ENCODE peak calls at places on chromosomes 3 and 15, in eight cellular contexts. Z, V, W, K, H, L, I and J are unnamed samples.

GRCh38 chr3:136546718-136547117 is 205.5 kb downstream of the STAG1 start:
- DNase-seq in Z (peak), L (no peak), W (no peak), K (peak), V (no peak), H (no peak), I (no peak), J (no peak)

GRCh38 chr15:40279437-40280141 is 3.3 kb downstream of the ANKRD63 start:
- DNase-seq in Z (peak), H (peak), L (peak), I (no peak), K (peak), W (peak), V (peak), J (peak)

GRCh38 chr3:177597325-177598109 is 400.2 kb upstream of the TBL1XR1 start:
- DNase-seq in H (peak), V (peak), L (no peak), Z (no peak), W (peak), I (peak), K (peak), J (peak)

GRCh38 chr3:18812316-18812715 is 336.0 kb upstream of the KCNH8 start:
- DNase-seq in Z (peak), K (peak), L (peak), V (no peak), W (no peak), I (no peak), H (peak), J (no peak)

GRCh38 chr15:34621675-34622074 is 38.2 kb upstream of the GOLGA8B start:
- DNase-seq in V (no peak), K (peak), H (no peak), W (no peak), I (no peak), Z (peak), L (no peak), J (no peak)

GRCh38 chr3:158953131-158953530 is 151.3 kb downstream of the MFSD1 start:
- DNase-seq in V (no peak), Z (no peak), I (no peak), K (no peak), W (no peak), H (no peak), L (no peak), J (no peak)

GRCh38 chr3:143203848-143204247 is 84.3 kb downstream of the CHST2 start:
- DNase-seq in H (no peak), K (peak), Z (peak), L (no peak), V (no peak), I (no peak), W (no peak), J (no peak)

GRCh38 chr3:40597441-40597840 is 72.7 kb downstream of the ZNF621 start:
- DNase-seq in L (no peak), Z (peak), H (no peak), K (peak), V (no peak), W (no peak), I (no peak), J (no peak)

GRCh38 chr15:33865416-33865815 is 102.9 kb upstream of the CHRM5 start:
- DNase-seq in H (no peak), K (peak), W (no peak), L (no peak), V (no peak), I (no peak), Z (no peak), J (no peak)

GRCh38 chr15:68431792-68432401 is at the start of gene ITGA11:
- DNase-seq in W (peak), I (no peak), V (peak), K (peak), L (peak), H (peak), Z (peak), J (peak)

GRCh38 chr3:186849392-186849975 is 7.0 kb downstream of the ADIPOQ start:
- DNase-seq in V (no peak), I (no peak), L (no peak), H (no peak), K (peak), Z (peak), W (no peak), J (no peak)

GRCh38 chr3:17798000-17798399 is 55.6 kb upstream of the TBC1D5 start:
- DNase-seq in H (no peak), V (no peak), L (no peak), I (no peak), K (no peak), Z (no peak), W (no peak), J (no peak)
- TF ChIP-seq CTCF in H (no peak), V (no peak), L (no peak), I (no peak), K (no peak), Z (peak), W (no peak), J (no peak)

GRCh38 chr3:133041524-133041829 is 3.3 kb downstream of the TMEM108 start:
- DNase-seq in H (no peak), L (no peak), K (no peak), I (no peak), V (no peak), Z (no peak), W (no peak), J (no peak)
- TF ChIP-seq CTCF in H (no peak), L (no peak), K (no peak), I (no peak), V (no peak), Z (no peak), W (no peak), J (no peak)

DNA sequence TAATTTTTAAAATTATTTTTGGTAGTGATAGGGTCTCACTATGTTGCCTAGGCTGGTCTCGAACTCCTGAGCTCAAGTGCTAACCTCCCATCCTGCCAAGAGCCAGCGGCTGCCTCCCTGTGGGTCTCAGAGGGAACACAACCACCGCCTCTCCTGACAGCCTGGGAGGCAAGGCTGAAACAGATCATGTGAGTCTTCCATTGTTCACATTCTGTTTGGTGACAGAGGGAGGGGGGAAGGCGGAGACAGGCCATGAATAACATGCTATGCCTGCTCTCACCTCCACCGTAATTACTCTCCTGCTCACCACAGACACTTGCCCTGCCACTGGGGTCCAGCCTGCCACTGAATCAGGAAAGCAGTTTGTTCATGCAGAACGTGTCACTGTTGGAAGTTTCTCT is 78.3 kb upstream of the RASGRF1 start:
- DNase-seq in I (no peak), H (no peak), W (no peak), K (peak), L (peak), V (no peak), Z (peak), J (no peak)
- TF ChIP-seq CTCF in I (no peak), H (no peak), W (no peak), K (no peak), L (no peak), V (no peak), Z (peak), J (no peak)

GRCh38 chr3:12662593-12663310 is 1.2 kb downstream of the RAF1 start:
- DNase-seq in V (peak), H (peak), L (peak), W (peak), Z (peak), I (no peak), K (peak), J (no peak)

GRCh38 chr3:12663311-12663935 is 494 bp downstream of the RAF1 start:
- DNase-seq in L (peak), W (peak), I (no peak), Z (peak), K (peak), V (peak), H (peak), J (peak)

GRCh38 chr3:12661926-12662592 is 1.9 kb downstream of the RAF1 start:
- DNase-seq in I (no peak), V (no peak), W (peak), H (no peak), K (no peak), L (no peak), Z (no peak), J (no peak)

GRCh38 chr3:12660196-12660595 is 3.7 kb downstream of the RAF1 start:
- DNase-seq in L (no peak), H (no peak), V (no peak), W (no peak), K (no peak), I (no peak), Z (no peak), J (no peak)

DNA sequence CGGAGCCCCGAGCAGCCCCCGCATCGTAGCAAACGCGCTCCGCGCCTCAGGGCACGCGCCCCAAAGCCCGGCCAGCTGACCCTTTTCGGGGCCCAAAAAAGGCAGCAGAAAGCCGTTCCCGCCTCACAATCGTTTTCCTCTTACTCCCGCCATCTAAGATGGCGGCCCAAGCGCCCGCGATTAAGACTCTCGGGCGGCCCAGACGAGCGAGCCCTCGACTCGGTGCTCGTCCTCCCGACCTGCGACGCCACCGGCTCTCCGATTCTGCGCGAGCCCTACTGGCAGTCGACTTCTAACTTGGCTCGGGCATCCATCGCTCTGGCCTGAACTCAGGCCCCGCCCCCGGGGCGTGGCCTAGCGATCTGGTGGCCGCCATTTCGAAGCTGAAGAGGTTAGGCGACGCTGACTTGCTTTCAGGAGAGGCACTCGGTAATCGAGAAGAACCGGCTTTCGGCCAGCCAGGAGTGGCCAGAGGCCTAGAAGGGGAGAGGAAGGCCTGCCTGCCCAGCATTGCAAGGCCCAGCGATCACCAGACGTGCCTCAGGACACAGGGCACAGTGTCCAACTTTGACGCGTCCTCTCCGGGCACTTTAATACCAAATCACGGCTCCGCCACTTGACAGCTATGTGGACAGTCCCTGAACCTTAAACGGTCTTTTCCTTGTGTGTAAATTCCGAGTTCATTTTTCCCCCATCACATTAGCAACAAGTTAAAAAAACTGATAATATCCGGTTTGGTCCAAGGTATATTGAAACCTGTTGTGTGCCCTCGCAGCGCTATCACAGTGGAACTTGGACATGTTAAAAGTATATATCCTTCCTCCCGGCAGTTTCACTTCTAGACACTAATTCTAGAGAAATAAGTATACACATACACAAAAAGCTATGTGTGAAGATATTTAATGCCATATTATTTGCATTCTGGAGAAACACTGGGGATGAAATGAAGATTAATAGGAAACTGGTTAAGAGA is at the start of gene RAF1:
- DNase-seq in K (peak), I (peak), V (peak), L (peak), H (peak), Z (peak), W (peak), J (peak)
- TF ChIP-seq CTCF in K (no peak), I (peak), V (no peak), L (no peak), H (no peak), Z (no peak), W (no peak), J (peak)

DNA sequence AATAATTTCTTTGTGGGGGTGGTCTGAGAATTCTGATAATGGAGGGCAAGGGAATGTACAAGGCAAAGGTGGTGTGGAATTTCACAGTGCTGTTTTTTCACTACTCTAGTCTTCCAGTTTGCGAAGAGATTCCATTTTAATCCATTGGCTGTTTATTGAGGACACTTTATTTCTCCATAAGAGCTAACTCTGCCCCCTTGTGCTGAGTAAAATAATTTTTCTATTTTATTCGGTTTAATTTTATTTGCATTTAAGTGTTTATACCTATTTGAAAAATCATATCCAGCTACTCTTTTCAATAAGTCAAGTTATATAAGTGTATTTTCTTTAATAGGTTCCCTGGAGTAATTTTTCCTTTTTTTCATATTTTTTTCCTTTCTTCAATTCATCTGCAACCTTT is 840.1 kb downstream of the TUSC7 start:
- DNase-seq in W (no peak), Z (peak), H (no peak), L (no peak), K (no peak), V (no peak), I (no peak), J (no peak)
- TF ChIP-seq CTCF in W (no peak), Z (peak), H (no peak), L (peak), K (peak), V (no peak), I (no peak), J (no peak)

DNA sequence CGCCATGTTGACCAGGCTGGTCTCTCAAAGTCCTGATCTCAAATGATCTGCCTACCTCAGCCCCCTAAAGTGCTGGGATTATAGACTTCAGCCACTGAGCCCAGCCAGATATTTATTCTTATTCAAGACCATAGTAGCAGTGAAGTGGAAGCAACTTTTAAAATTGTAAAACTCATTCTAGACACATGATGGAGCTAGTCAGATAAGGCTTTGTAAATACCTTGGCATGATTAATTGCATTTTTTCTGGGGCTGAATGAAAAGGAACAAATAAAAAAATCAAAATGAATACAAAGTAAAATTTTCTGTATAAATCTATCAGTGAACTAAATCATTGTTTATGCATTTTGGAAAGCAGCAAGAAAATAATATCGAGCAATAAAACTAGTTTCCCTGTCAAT is 4.1 kb upstream of the MYO1E start:
- DNase-seq in L (no peak), K (no peak), Z (peak), V (no peak), I (no peak), W (no peak), H (no peak), J (no peak)
- TF ChIP-seq CTCF in L (no peak), K (no peak), Z (peak), V (no peak), I (no peak), W (no peak), H (no peak), J (no peak)

DNA sequence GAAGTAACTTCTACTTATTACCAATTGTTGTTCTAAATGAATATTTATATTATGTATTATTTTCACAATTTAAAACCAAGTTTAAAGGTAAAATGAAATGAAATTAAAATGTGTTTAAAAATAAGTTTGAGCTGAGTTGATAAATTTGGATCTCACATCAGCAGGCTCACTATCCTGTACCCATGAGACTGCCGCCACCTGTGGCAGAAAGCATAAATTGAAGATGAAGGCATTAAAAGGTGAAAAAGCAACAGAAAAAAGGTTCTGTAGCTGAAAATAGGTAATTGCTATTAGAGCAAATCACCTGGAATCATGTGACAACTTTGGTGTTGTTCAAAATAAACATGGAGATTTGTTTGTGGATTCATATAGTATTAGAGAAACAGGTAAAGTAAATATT is 133.0 kb upstream of the CADM2 start:
- DNase-seq in W (no peak), Z (peak), K (no peak), H (no peak), V (no peak), L (no peak), I (no peak), J (no peak)
- TF ChIP-seq CTCF in W (no peak), Z (peak), K (no peak), H (no peak), V (no peak), L (no peak), I (no peak), J (no peak)